ENCODE peak calls at places on chromosomes 6 and 20, in four cellular contexts. One of them, this sample, is unnamed.

GRCh38 chr20:57111028-57111373 is 155.4 kb downstream of the BMP7 start:
- DNase-seq in GM12891: no peak
- DNase-seq in GM12878: no peak
- DNase-seq in K562: no peak
- DNase-seq in this sample: no peak

GRCh38 chr20:362271-363254 is 15.7 kb downstream of the NRSN2 start:
- DNase-seq in GM12891: no peak
- DNase-seq in GM12878: no peak
- DNase-seq in K562: no peak
- DNase-seq in this sample: peak

GRCh38 chr6:33313105-33313708 is 671 bp downstream of the TAPBP start:
- DNase-seq in GM12891: no peak
- DNase-seq in GM12878: no peak
- DNase-seq in K562: peak
- DNase-seq in this sample: peak

GRCh38 chr6:112413805-112414204 is 66.7 kb downstream of the RFPL4B start:
- DNase-seq in GM12891: no peak
- DNase-seq in GM12878: no peak
- DNase-seq in K562: no peak
- DNase-seq in this sample: no peak

GRCh38 chr20:62208805-62209755 is 11.0 kb downstream of the HRH3 start:
- DNase-seq in GM12891: no peak
- DNase-seq in GM12878: no peak
- DNase-seq in K562: peak
- DNase-seq in this sample: no peak

GRCh38 chr6:111605100-111605748 is 454 bp downstream of the TRAF3IP2 start:
- DNase-seq in GM12891: peak
- DNase-seq in GM12878: no peak
- DNase-seq in K562: peak
- DNase-seq in this sample: peak

GRCh38 chr6:36578030-36578825 is 15.9 kb upstream of the SRSF3 start:
- DNase-seq in GM12891: no peak
- DNase-seq in GM12878: no peak
- DNase-seq in K562: no peak
- DNase-seq in this sample: no peak

GRCh38 chr6:131844243-131844841 is 36.5 kb downstream of the ENPP1 start:
- DNase-seq in GM12891: no peak
- DNase-seq in GM12878: no peak
- DNase-seq in K562: no peak
- DNase-seq in this sample: no peak

GRCh38 chr6:154298297-154298696 is 58.3 kb downstream of the IPCEF1 start:
- DNase-seq in GM12891: no peak
- DNase-seq in GM12878: peak
- DNase-seq in K562: no peak
- DNase-seq in this sample: no peak

GRCh38 chr6:81241717-81242116 is 510.8 kb downstream of the TENT5A start:
- DNase-seq in GM12891: no peak
- DNase-seq in GM12878: no peak
- DNase-seq in K562: no peak
- DNase-seq in this sample: no peak

GRCh38 chr6:40962241-40962640 is 76.8 kb downstream of the UNC5CL start:
- DNase-seq in GM12891: peak
- DNase-seq in GM12878: peak
- DNase-seq in K562: no peak
- DNase-seq in this sample: peak

GRCh38 chr20:47878601-47879004 is 93.3 kb upstream of the SULF2 start:
- DNase-seq in GM12891: no peak
- DNase-seq in GM12878: no peak
- DNase-seq in K562: no peak
- DNase-seq in this sample: no peak

GRCh38 chr6:6875818-6876470 is 231.8 kb upstream of the RREB1 start:
- DNase-seq in GM12891: no peak
- DNase-seq in GM12878: no peak
- DNase-seq in K562: no peak
- DNase-seq in this sample: no peak

GRCh38 chr6:161300823-161301222 is 27.0 kb upstream of the AGPAT4 start:
- DNase-seq in GM12891: no peak
- DNase-seq in GM12878: no peak
- DNase-seq in K562: no peak
- DNase-seq in this sample: no peak

GRCh38 chr6:149153637-149154036 is 163.9 kb upstream of the TAB2 start:
- DNase-seq in GM12891: no peak
- DNase-seq in GM12878: no peak
- DNase-seq in K562: no peak
- DNase-seq in this sample: no peak

GRCh38 chr6:54864272-54864671 is 17.7 kb downstream of the FAM83B start:
- DNase-seq in GM12891: no peak
- DNase-seq in GM12878: no peak
- DNase-seq in K562: no peak
- DNase-seq in this sample: no peak

GRCh38 chr6:57029213-57029612 is 17.3 kb upstream of the KIAA1586 start:
- DNase-seq in GM12891: no peak
- DNase-seq in GM12878: no peak
- DNase-seq in K562: no peak
- DNase-seq in this sample: no peak

GRCh38 chr6:52522151-52522626 is 54.7 kb downstream of the TRAM2 start:
- DNase-seq in GM12891: no peak
- DNase-seq in GM12878: no peak
- DNase-seq in K562: no peak
- DNase-seq in this sample: no peak

GRCh38 chr20:13554706-13555105 is 84.0 kb downstream of the TASP1 start:
- DNase-seq in GM12891: no peak
- DNase-seq in GM12878: no peak
- DNase-seq in K562: no peak
- DNase-seq in this sample: no peak

GRCh38 chr20:43985608-43986316 is 71.1 kb downstream of the TOX2 start:
- DNase-seq in GM12891: no peak
- DNase-seq in GM12878: no peak
- DNase-seq in K562: no peak
- DNase-seq in this sample: no peak

GRCh38 chr6:140809694-140810101 is 1323.0 kb upstream of the GJE1 start:
- DNase-seq in GM12891: no peak
- DNase-seq in GM12878: peak
- DNase-seq in K562: no peak
- DNase-seq in this sample: no peak

GRCh38 chr6:150149146-150149545 is 6.3 kb downstream of the PPP1R14C start:
- DNase-seq in GM12891: no peak
- DNase-seq in GM12878: no peak
- DNase-seq in K562: no peak
- DNase-seq in this sample: no peak

GRCh38 chr6:160027076-160027475 is 58.2 kb downstream of the IGF2R start:
- DNase-seq in GM12891: no peak
- DNase-seq in GM12878: no peak
- DNase-seq in K562: no peak
- DNase-seq in this sample: no peak

GRCh38 chr6:170089937-170090335 is 200.9 kb downstream of the DLL1 start:
- DNase-seq in GM12891: no peak
- DNase-seq in GM12878: no peak
- DNase-seq in K562: no peak
- DNase-seq in this sample: no peak

GRCh38 chr6:9361749-9362148 is 926.4 kb upstream of the SLC35B3 start:
- DNase-seq in GM12891: no peak
- DNase-seq in GM12878: no peak
- DNase-seq in K562: no peak
- DNase-seq in this sample: no peak

GRCh38 chr6:71433441-71433840 is 144.8 kb downstream of the OGFRL1 start:
- DNase-seq in GM12891: no peak
- DNase-seq in GM12878: no peak
- DNase-seq in K562: no peak
- DNase-seq in this sample: no peak

GRCh38 chr6:105608711-105609374 is 206.0 kb upstream of the PREP start:
- DNase-seq in GM12891: no peak
- DNase-seq in GM12878: no peak
- DNase-seq in K562: no peak
- DNase-seq in this sample: no peak

GRCh38 chr20:4886771-4887527 is 114.4 kb downstream of the SLC23A2 start:
- DNase-seq in GM12891: no peak
- DNase-seq in GM12878: no peak
- DNase-seq in K562: no peak
- DNase-seq in this sample: peak

GRCh38 chr6:15441215-15441868 is 195.5 kb downstream of the JARID2 start:
- DNase-seq in GM12891: no peak
- DNase-seq in GM12878: no peak
- DNase-seq in K562: peak
- DNase-seq in this sample: peak

GRCh38 chr6:91132461-91132860 is 545.6 kb upstream of the MAP3K7 start:
- DNase-seq in GM12891: no peak
- DNase-seq in GM12878: no peak
- DNase-seq in K562: no peak
- DNase-seq in this sample: no peak

GRCh38 chr6:40550096-40550731 is 37.0 kb downstream of the LRFN2 start:
- DNase-seq in GM12891: peak
- DNase-seq in GM12878: no peak
- DNase-seq in K562: peak
- DNase-seq in this sample: peak

GRCh38 chr20:5548112-5548511 is 202.1 kb upstream of the SHLD1 start:
- DNase-seq in GM12891: no peak
- DNase-seq in GM12878: no peak
- DNase-seq in K562: no peak
- DNase-seq in this sample: no peak

GRCh38 chr6:146041282-146041681 is 12.4 kb downstream of the GRM1 start:
- DNase-seq in GM12891: no peak
- DNase-seq in GM12878: no peak
- DNase-seq in K562: no peak
- DNase-seq in this sample: no peak

GRCh38 chr6:44264154-44265002 is 973 bp downstream of the NFKBIE start:
- DNase-seq in GM12891: no peak
- DNase-seq in GM12878: no peak
- DNase-seq in K562: no peak
- DNase-seq in this sample: peak

GRCh38 chr20:59159822-59160740 is 3.5 kb upstream of the ZNF831 start:
- DNase-seq in GM12891: no peak
- DNase-seq in GM12878: no peak
- DNase-seq in K562: no peak
- DNase-seq in this sample: no peak

GRCh38 chr6:156485145-156485544 is 292.0 kb upstream of the ARID1B start:
- DNase-seq in GM12891: no peak
- DNase-seq in GM12878: no peak
- DNase-seq in K562: no peak
- DNase-seq in this sample: no peak

DNA sequence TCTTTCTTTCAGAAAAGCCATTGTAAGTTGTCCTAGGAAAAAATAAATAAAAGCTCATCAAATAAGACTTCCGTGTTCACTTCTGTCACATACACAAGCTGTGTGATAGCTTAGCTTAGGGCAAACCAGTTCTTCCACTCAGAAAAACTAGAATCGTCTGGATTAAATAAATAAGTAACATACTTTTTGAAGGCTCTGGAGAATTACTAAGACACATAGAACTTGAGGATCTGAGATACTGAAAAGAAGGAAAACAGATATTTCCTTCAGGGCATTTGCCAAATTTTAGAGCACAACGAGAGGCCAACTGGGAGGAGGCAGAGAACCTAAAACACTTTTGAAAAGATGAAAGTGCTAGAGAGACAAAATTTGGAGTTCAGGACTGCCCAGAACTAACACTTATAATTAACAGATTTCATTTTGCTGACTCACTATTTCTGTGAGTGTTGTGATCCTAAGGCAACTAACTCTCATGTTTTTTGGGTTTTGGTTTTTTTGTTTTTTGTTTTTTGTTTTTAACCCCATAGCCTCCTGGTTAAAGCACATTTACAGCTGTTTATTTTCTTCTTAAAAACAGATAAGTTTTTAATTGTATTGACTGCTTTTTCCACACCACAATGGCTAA is 38.7 kb upstream of the THEMIS start:
- DNase-seq in GM12891: no peak
- DNase-seq in GM12878: no peak
- DNase-seq in K562: no peak
- DNase-seq in this sample: no peak
- TF ChIP-seq SPI1 in GM12891: no peak
- TF ChIP-seq SPI1 in GM12878: no peak
- TF ChIP-seq SPI1 in K562: no peak
- TF ChIP-seq SPI1 in this sample: no peak

DNA sequence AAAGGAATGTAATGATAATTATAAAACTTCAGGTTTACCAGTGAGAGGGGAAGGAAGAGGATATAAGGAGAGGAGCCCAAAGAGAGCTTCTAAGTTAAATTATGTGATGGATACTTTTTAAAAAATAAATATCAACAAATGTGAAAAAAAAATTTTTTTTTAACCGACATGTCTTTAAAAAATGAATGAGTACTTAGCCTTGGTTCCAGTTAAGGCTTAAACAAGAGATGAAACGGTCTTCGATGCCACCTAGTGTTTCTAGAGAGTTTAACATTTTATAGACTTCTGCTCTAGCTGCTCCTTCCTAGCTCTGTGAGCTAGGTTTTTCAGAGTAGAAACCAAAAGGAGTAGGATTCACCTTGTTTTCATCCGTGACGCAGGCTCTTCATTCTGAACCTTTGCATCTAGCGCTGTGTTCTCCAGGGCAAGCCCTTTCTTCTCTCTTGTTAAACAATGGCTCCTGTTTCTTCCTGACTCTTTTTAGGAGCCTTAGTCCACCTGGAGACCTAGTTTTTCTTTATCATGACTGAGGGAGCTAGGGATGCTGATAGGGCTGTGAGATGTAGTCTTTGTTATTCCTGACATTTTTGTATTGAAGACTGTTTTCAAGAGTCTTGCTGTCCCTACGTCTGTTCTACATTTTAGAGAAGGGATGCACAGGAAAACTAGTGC is 42.4 kb upstream of the GNRH2 start:
- DNase-seq in GM12891: no peak
- DNase-seq in GM12878: no peak
- DNase-seq in K562: peak
- DNase-seq in this sample: peak
- TF ChIP-seq SPI1 in GM12891: no peak
- TF ChIP-seq SPI1 in GM12878: no peak
- TF ChIP-seq SPI1 in K562: no peak
- TF ChIP-seq SPI1 in this sample: no peak

GRCh38 chr6:126657556-126658129 is 317.7 kb downstream of the CENPW start:
- DNase-seq in GM12891: no peak
- DNase-seq in GM12878: no peak
- DNase-seq in K562: no peak
- DNase-seq in this sample: no peak
- TF ChIP-seq SPI1 in GM12891: no peak
- TF ChIP-seq SPI1 in GM12878: no peak
- TF ChIP-seq SPI1 in K562: no peak
- TF ChIP-seq SPI1 in this sample: no peak

GRCh38 chr6:42131531-42131930 is 10.9 kb downstream of the C6orf132 start:
- DNase-seq in GM12891: no peak
- DNase-seq in GM12878: no peak
- DNase-seq in K562: no peak
- DNase-seq in this sample: no peak
- TF ChIP-seq SPI1 in GM12891: no peak
- TF ChIP-seq SPI1 in GM12878: no peak
- TF ChIP-seq SPI1 in K562: no peak
- TF ChIP-seq SPI1 in this sample: no peak

GRCh38 chr6:34529665-34530327 is 26.3 kb downstream of the SPDEF start:
- DNase-seq in GM12891: no peak
- DNase-seq in GM12878: no peak
- DNase-seq in K562: no peak
- DNase-seq in this sample: no peak
- TF ChIP-seq SPI1 in GM12891: no peak
- TF ChIP-seq SPI1 in GM12878: no peak
- TF ChIP-seq SPI1 in K562: no peak
- TF ChIP-seq SPI1 in this sample: no peak

GRCh38 chr6:49888742-49889431 is 22.6 kb upstream of the CRISP1 start:
- DNase-seq in GM12891: no peak
- DNase-seq in GM12878: no peak
- DNase-seq in K562: no peak
- DNase-seq in this sample: no peak

GRCh38 chr6:49890988-49891387 is 24.7 kb upstream of the CRISP1 start:
- DNase-seq in GM12891: no peak
- DNase-seq in GM12878: no peak
- DNase-seq in K562: no peak
- DNase-seq in this sample: no peak

GRCh38 chr6:49892280-49892679 is 25.9 kb upstream of the CRISP1 start:
- DNase-seq in GM12891: no peak
- DNase-seq in GM12878: no peak
- DNase-seq in K562: no peak
- DNase-seq in this sample: no peak
- TF ChIP-seq SPI1 in GM12891: no peak
- TF ChIP-seq SPI1 in GM12878: no peak
- TF ChIP-seq SPI1 in K562: no peak
- TF ChIP-seq SPI1 in this sample: no peak